ENCODE peak calls at places on chromosomes 11 and 22, in four cellular contexts. L is prostate gland, E is heart left ventricle, K is uterus. Z is an unnamed sample.

GRCh38 chr22:45504703-45505341 is 2.1 kb downstream of the FBLN1 start:
- DNase-seq in L (no peak), E (peak; percentile 75), K (no peak), Z (no peak)

GRCh38 chr11:28697920-28698827 is 590.0 kb downstream of the METTL15 start:
- DNase-seq in L (peak; percentile 19), E (peak; percentile 50), K (peak; percentile 13), Z (no peak)

GRCh38 chr11:27414644-27415043 is 51.6 kb upstream of the CCDC34 start:
- DNase-seq in L (no peak), E (no peak), K (no peak), Z (no peak)

GRCh38 chr11:86747801-86748200 is 52.5 kb upstream of the PRSS23 start:
- DNase-seq in L (no peak), E (no peak), K (no peak), Z (no peak)

GRCh38 chr11:69983897-69984438 is 94.1 kb upstream of the ANO1 start:
- DNase-seq in L (no peak), E (no peak), K (no peak), Z (peak; percentile 41)

GRCh38 chr22:40452730-40453487 is 82.5 kb downstream of the SGSM3 start:
- DNase-seq in L (no peak), E (no peak), K (no peak), Z (no peak)

GRCh38 chr11:2553886-2554285 is 109.1 kb downstream of the KCNQ1 start:
- DNase-seq in L (no peak), E (no peak), K (no peak), Z (peak; percentile 25)

GRCh38 chr11:96288915-96289314 is 54.1 kb downstream of the MAML2 start:
- DNase-seq in L (no peak), E (no peak), K (no peak), Z (no peak)

GRCh38 chr11:122706261-122706660 is 50.7 kb downstream of the UBASH3B start:
- DNase-seq in L (no peak), E (no peak), K (no peak), Z (no peak)

GRCh38 chr11:27471588-27472397 is 797 bp downstream of the LGR4 start:
- DNase-seq in L (peak; percentile 35), E (peak; percentile 63), K (peak; percentile 31), Z (peak; percentile 88)

GRCh38 chr11:47950396-47950795 is 30.0 kb upstream of the PTPRJ start:
- DNase-seq in L (no peak), E (no peak), K (no peak), Z (peak; percentile 81)

GRCh38 chr22:24994070-24994763 is 41.7 kb downstream of the KIAA1671 start:
- DNase-seq in L (no peak), E (no peak), K (no peak), Z (no peak)

GRCh38 chr11:122095950-122096942 is 19.8 kb downstream of the BLID start:
- DNase-seq in L (no peak), E (no peak), K (no peak), Z (no peak)

GRCh38 chr11:96284917-96285316 is 58.1 kb downstream of the MAML2 start:
- DNase-seq in L (no peak), E (no peak), K (no peak), Z (no peak)

GRCh38 chr11:64220798-64221197 is 5.2 kb downstream of the TRPT1 start:
- DNase-seq in L (no peak), E (no peak), K (no peak), Z (no peak)

GRCh38 chr22:35435201-35435712 is 35.3 kb downstream of the MCM5 start:
- DNase-seq in L (no peak), E (no peak), K (no peak), Z (no peak)

GRCh38 chr22:32474635-32475427 is at the start of gene FBXO7:
- DNase-seq in L (peak; percentile 86), E (peak; percentile 96), K (peak; percentile 94), Z (peak; percentile 97)

GRCh38 chr11:44133335-44133946 is 38.0 kb downstream of the EXT2 start:
- DNase-seq in L (no peak), E (no peak), K (no peak), Z (no peak)

GRCh38 chr11:86370922-86371614 is 3.6 kb upstream of the CCDC81 start:
- DNase-seq in L (peak; percentile 24), E (no peak), K (no peak), Z (no peak)

GRCh38 chr22:34111210-34111824 is 191.0 kb upstream of the LARGE1 start:
- DNase-seq in L (no peak), E (peak; percentile 26), K (peak; percentile 18), Z (no peak)

GRCh38 chr22:19037282-19038163 is 84.7 kb downstream of the DGCR2 start:
- DNase-seq in L (no peak), E (no peak), K (peak; percentile 10), Z (no peak)

GRCh38 chr11:117877120-117877784 is 794 bp upstream of the FXYD6 start:
- DNase-seq in L (no peak), E (peak; percentile 67), K (peak; percentile 51), Z (no peak)

GRCh38 chr22:41417622-41418390 is 28.8 kb downstream of the TOB2 start:
- DNase-seq in L (peak; percentile 94), E (peak; percentile 95), K (peak; percentile 74), Z (peak; percentile 90)

GRCh38 chr22:33090836-33091235 is 32.7 kb upstream of the SYN3 start:
- DNase-seq in L (no peak), E (no peak), K (no peak), Z (no peak)

GRCh38 chr22:50732681-50733080 is 5.3 kb upstream of the ACR start:
- DNase-seq in L (no peak), E (no peak), K (peak; percentile 8), Z (no peak)

GRCh38 chr22:50730013-50730891 is 7.8 kb upstream of the ACR start:
- DNase-seq in L (no peak), E (no peak), K (no peak), Z (peak; percentile 75)

GRCh38 chr22:50730941-50731661 is 6.9 kb upstream of the ACR start:
- DNase-seq in L (no peak), E (no peak), K (peak; percentile 14), Z (peak; percentile 74)

GRCh38 chr22:50733521-50734342 is 4.3 kb upstream of the ACR start:
- DNase-seq in L (no peak), E (no peak), K (peak; percentile 15), Z (peak; percentile 70)

DNA sequence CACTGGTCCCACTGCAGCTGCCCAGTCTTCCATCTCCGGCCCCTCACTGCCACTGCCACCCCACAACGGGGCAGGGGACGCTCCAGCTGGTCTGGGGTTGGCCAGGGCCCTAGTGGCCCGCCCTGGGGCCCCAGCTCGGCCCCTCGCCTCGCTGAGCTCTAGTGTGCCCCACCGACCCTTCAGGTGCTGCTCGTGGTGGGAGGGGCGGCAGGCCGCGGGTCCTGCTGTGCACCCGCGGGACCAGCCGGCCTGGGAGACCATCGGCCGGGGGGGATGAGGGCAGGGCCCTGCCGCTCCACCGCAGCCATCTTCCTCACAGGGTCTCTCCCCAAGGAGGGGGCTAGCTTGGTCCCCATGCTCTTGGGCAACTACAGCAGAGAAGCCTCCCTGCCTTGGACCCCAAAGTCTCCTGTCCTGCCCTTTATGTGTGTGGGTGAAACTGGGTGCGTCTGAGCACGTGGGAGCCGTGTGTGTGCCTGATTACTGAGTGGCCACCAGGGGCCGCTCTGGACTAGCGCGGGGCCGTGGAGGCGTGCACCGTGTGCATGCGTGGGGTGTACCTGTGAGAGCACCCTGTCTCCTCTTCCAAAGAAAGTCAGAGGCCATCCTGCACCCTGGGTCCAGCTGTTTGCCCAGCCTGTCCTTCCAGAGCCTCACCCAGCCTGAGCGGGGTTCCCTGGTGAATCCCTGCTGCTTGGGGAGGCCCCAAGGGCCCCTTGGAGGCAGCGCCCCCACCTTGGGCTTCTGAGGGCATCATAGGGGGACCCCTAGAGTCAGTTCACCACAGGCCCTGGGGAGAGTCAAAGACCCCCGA is 6.0 kb upstream of the ACR start:
- DNase-seq in L (no peak), E (no peak), K (peak; percentile 27), Z (peak; percentile 79)
- H3K4me3 ChIP-seq in L (no peak overlapping the region), E (no peak overlapping the region), K (no peak overlapping the region), Z (no peak overlapping the region)

GRCh38 chr22:36660510-36660840 is 43.1 kb downstream of the CACNG2 start:
- DNase-seq in L (no peak), E (no peak), K (no peak), Z (no peak)

GRCh38 chr22:36660931-36661330 is 42.6 kb downstream of the CACNG2 start:
- DNase-seq in L (no peak), E (no peak), K (no peak), Z (no peak)

GRCh38 chr22:36662981-36663380 is 40.6 kb downstream of the CACNG2 start:
- DNase-seq in L (no peak), E (no peak), K (no peak), Z (no peak)

GRCh38 chr22:36659762-36660509 is 43.6 kb downstream of the CACNG2 start:
- DNase-seq in L (peak; percentile 90), E (peak; percentile 94), K (peak; percentile 77), Z (peak; percentile 84)

DNA sequence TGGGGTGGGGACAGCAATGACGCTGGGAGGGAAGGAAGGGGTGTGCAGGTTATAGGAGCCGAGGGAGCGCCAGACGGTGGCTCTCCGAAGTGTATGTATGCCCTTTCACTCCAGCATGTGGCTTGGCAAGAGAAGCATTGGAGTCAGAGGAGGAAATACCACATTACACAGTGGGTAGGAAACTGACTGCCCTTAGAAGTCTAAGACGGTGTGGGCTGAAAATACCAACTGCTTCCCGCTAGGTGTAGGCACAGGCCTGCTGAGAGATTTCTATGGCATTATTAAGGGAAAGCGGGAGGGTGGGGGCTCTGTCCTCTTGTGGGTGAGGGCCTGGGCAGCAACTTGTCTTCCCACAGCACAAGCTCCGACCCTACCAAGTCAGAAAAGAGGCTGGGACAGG is 44.7 kb downstream of the CACNG2 start:
- DNase-seq in L (no peak), E (no peak), K (no peak), Z (no peak)
- TF ChIP-seq POLR2A in L (no peak), E (no peak), K (no peak), Z (no peak)

GRCh38 chr22:31446208-31446607 is 43.4 kb downstream of the EIF4ENIF1 start:
- DNase-seq in L (no peak), E (no peak), K (no peak), Z (no peak)

GRCh38 chr22:31447337-31447736 is 42.3 kb downstream of the EIF4ENIF1 start:
- DNase-seq in L (no peak), E (peak; percentile 39), K (no peak), Z (no peak)

GRCh38 chr22:31446767-31447166 is 42.9 kb downstream of the EIF4ENIF1 start:
- DNase-seq in L (no peak), E (no peak), K (no peak), Z (no peak)

GRCh38 chr22:31443516-31443915 is 44.1 kb downstream of the DRG1 start:
- DNase-seq in L (no peak), E (no peak), K (no peak), Z (no peak)

DNA sequence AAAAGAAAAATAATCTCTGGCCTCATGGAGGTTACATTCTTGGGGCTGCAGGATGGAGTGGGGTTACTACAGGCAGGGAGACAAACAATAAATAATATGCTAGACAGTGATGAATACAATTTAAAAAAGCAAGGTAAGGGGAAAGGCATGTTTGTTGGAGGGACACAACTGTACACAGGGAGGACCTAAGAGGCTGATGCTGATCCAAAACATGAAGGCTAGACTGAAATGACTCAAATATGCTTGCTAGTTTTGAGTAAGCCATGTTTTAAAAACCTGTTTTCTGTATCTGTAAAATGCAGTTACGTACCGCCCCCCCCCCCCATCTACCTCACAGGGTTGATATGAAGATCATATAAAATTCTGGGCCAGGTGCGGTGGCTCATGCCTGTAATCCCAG is 44.0 kb downstream of the EIF4ENIF1 start:
- DNase-seq in L (no peak), E (no peak), K (no peak), Z (no peak)
- H3K27ac ChIP-seq in L (no peak overlapping the region), E (no peak overlapping the region), K (no peak overlapping the region), Z (no peak overlapping the region)

DNA sequence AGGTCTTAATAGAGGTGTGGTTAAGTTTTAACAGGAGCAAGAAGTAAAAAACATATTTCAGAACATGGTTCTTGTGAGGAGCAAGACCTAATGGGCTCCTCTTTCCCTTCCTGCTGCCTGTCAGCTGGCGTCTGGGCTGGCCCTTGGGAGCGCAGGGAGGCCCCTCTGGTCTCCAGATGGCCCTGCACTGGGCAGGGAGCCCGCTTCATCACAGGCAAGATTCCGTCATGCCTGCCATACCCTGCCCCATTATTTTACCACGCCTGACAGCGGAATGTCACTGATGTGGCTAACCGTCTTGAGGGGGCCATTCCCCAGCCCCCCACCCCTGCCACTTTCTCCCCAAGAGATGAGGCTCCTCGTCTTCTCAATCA is 17.3 kb upstream of the EFCAB6 start:
- DNase-seq in L (no peak), E (peak; percentile 73), K (no peak), Z (no peak)
- H3K4me3 ChIP-seq in L (no peak overlapping the region), E (no peak overlapping the region), K (no peak overlapping the region), Z (no peak overlapping the region)

Z was measured in spleen.